ENCODE peak calls at places on chromosome 5, in ten cellular contexts. Z is right atrium auricular region; D is lower lobe of right lung; H is cardiac fibroblast; Y is CD8-positive, alpha-beta T cell; A is stomach; I is Peyer's patch; P is astrocyte; S is mucosa of descending colon; J is psoas muscle. L is an unnamed sample.

GRCh38 chr5:82347213-82347947 is 69.2 kb upstream of the RPS23 start:
- DNase-seq in D (no peak), Z (peak), Y (no peak), P (peak), H (peak), A (no peak), J (peak), S (no peak), I (no peak), L (peak)

GRCh38 chr5:42767491-42768105 is 11.0 kb downstream of the CCDC152 start:
- DNase-seq in D (no peak), P (no peak), J (no peak), H (peak), S (no peak), Y (no peak), I (no peak), Z (no peak), A (no peak), L (peak)

GRCh38 chr5:167233507-167233906 is 1057.9 kb upstream of the WWC1 start:
- DNase-seq in J (no peak), D (no peak), I (no peak), A (no peak), S (no peak), Z (no peak), P (peak), Y (no peak), H (no peak), L (peak)

GRCh38 chr5:132265336-132266030 is 8.0 kb downstream of the PDLIM4 start:
- DNase-seq in Z (peak), A (no peak), Y (no peak), H (peak), I (peak), P (peak), S (peak), D (no peak), J (peak), L (peak)

GRCh38 chr5:59065551-59065950 is 482.7 kb downstream of the RAB3C start:
- DNase-seq in Y (no peak), A (no peak), J (no peak), I (no peak), P (peak), D (no peak), Z (no peak), S (no peak), H (no peak), L (peak)

GRCh38 chr5:125526940-125527339 is 780.5 kb upstream of the ZNF608 start:
- DNase-seq in J (no peak), A (no peak), D (no peak), S (no peak), Z (no peak), I (no peak), H (peak), Y (no peak), P (peak), L (peak)

GRCh38 chr5:81665795-81666194 is 85.1 kb downstream of the SSBP2 start:
- DNase-seq in J (no peak), Z (no peak), P (no peak), A (no peak), I (no peak), S (no peak), H (no peak), D (no peak), Y (no peak), L (no peak)

GRCh38 chr5:83076742-83077661 is at the start of the genes TMEM167A and XRCC4:
- DNase-seq in A (peak), S (peak), P (peak), Z (peak), I (peak), J (peak), D (peak), H (peak), Y (peak), L (peak)

GRCh38 chr5:173802670-173803165 is 85.4 kb upstream of the CPEB4 start:
- DNase-seq in P (no peak), Y (no peak), I (peak), A (peak), S (peak), J (peak), Z (peak), D (peak), H (peak), L (peak)

GRCh38 chr5:175288048-175288621 is 155.8 kb downstream of the DRD1 start:
- DNase-seq in P (peak), D (no peak), J (peak), H (peak), S (no peak), Z (no peak), I (no peak), Y (no peak), A (no peak), L (peak)

GRCh38 chr5:82591021-82591515 is 312.9 kb upstream of the RPS23 start:
- DNase-seq in D (no peak), Y (no peak), A (no peak), H (no peak), S (no peak), Z (no peak), J (no peak), I (no peak), P (peak), L (no peak)

GRCh38 chr5:175814676-175815075 is 56.7 kb upstream of the CPLX2 start:
- DNase-seq in Z (no peak), P (peak), S (no peak), Y (no peak), I (no peak), H (peak), A (no peak), J (peak), D (no peak), L (peak)

GRCh38 chr5:83839788-83840187 is 119.1 kb upstream of the HAPLN1 start:
- DNase-seq in D (no peak), S (no peak), P (no peak), A (no peak), Z (no peak), I (no peak), H (no peak), J (no peak), Y (no peak), L (no peak)

GRCh38 chr5:176716320-176716719 is 69.0 kb downstream of the TSPAN17 start:
- DNase-seq in P (peak), Z (no peak), Y (no peak), D (no peak), I (no peak), H (peak), J (no peak), S (no peak), A (no peak), L (peak)

GRCh38 chr5:91136271-91136670 is 246.8 kb downstream of the ARRDC3 start:
- DNase-seq in I (no peak), Z (no peak), H (no peak), J (no peak), A (no peak), D (no peak), S (no peak), Y (no peak), P (peak), L (no peak)

GRCh38 chr5:176535655-176536131 is 1.5 kb downstream of the RNF44 start:
- DNase-seq in Y (no peak), P (no peak), I (no peak), S (no peak), Z (no peak), A (no peak), J (no peak), H (no peak), D (no peak), L (no peak)

GRCh38 chr5:154370119-154370518 is 75.7 kb upstream of the SAP30L start:
- DNase-seq in D (no peak), Z (no peak), Y (no peak), I (no peak), S (no peak), H (no peak), P (peak), A (no peak), J (no peak), L (no peak)

GRCh38 chr5:83509535-83509934 is 38.0 kb downstream of the VCAN start:
- DNase-seq in A (no peak), I (no peak), H (peak), Z (no peak), J (no peak), D (no peak), S (no peak), P (peak), Y (no peak), L (peak)

GRCh38 chr5:176647870-176648466 is 684 bp downstream of the TSPAN17 start:
- DNase-seq in P (no peak), A (peak), D (peak), Y (no peak), Z (no peak), H (peak), J (peak), I (peak), S (peak), L (peak)

GRCh38 chr5:1180841-1181271 is 20.5 kb upstream of the SLC6A19 start:
- DNase-seq in I (no peak), P (no peak), Y (no peak), D (peak), A (no peak), J (peak), H (no peak), Z (no peak), S (no peak), L (no peak)

GRCh38 chr5:141182248-141182647 is at the start of gene PCDHB16:
- DNase-seq in S (no peak), Z (peak), A (no peak), P (peak), H (peak), D (no peak), Y (no peak), J (peak), I (no peak), L (peak)

GRCh38 chr5:157464518-157465171 is 4.6 kb downstream of the NIPAL4 start:
- DNase-seq in S (no peak), Z (peak), I (peak), Y (no peak), A (peak), D (no peak), P (peak), H (peak), J (peak), L (peak)

GRCh38 chr5:126912607-126913006 is 117.8 kb downstream of the MARCHF3 start:
- DNase-seq in A (no peak), I (no peak), J (no peak), Y (no peak), H (no peak), D (no peak), S (no peak), P (peak), Z (no peak), L (no peak)

GRCh38 chr5:7244208-7244607 is 151.7 kb upstream of the ADCY2 start:
- DNase-seq in D (no peak), S (no peak), Z (no peak), J (no peak), P (no peak), I (peak), A (no peak), H (no peak), Y (no peak), L (no peak)

GRCh38 chr5:44568519-44568918 is 179.3 kb upstream of the FGF10 start:
- DNase-seq in H (no peak), S (no peak), A (no peak), D (no peak), P (no peak), J (no peak), I (no peak), Z (no peak), Y (no peak), L (no peak)

GRCh38 chr5:103424453-103425205 is 138.0 kb downstream of the NUDT12 start:
- DNase-seq in I (no peak), J (no peak), Y (no peak), P (peak), S (no peak), Z (no peak), H (peak), D (no peak), A (no peak), L (peak)

GRCh38 chr5:87268970-87269377 is 1.3 kb downstream of the RASA1 start:
- DNase-seq in A (no peak), Y (no peak), Z (no peak), S (no peak), I (no peak), D (no peak), H (no peak), P (peak), J (no peak), L (peak)

GRCh38 chr5:115838885-115839518 is 2.4 kb downstream of the ATG12 start:
- DNase-seq in A (no peak), S (peak), I (no peak), Z (no peak), D (no peak), P (no peak), J (no peak), Y (no peak), H (peak), L (peak)
- TF ChIP-seq CTCF in A (peak), S (peak), I (peak), Z (peak), D (peak), P (peak), J (peak), Y (peak), H (peak), L (peak)

GRCh38 chr5:151084363-151084762 is 3.5 kb upstream of the TNIP1 start:
- DNase-seq in Z (no peak), P (no peak), H (peak), A (no peak), I (no peak), S (no peak), Y (no peak), D (no peak), J (no peak), L (no peak)
- H3K4me3 ChIP-seq in Z (no peak), P (no peak), H (no peak), A (no peak), I (no peak), S (no peak), Y (no peak), D (no peak), J (no peak), L (no peak)

DNA sequence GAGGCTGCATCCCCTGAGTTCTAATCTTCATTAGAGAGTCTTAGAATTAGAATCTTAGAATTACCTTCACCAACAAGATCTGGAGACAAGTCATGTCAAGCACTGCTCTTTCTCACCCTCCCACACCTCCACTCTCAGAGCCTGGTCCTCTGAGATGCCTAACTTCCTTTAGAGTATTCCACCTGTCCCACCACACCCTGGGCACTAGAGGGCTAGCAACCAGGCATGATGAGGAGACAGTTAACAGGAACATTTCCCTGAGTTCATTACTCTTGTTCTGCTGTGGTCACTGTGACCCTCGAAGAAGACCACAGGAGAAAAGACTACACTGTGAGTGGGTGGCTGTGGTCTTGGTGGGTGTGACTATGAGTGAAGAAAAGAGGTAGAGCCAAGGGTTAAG is 25.2 kb upstream of the MAP1B start:
- DNase-seq in D (no peak), A (no peak), H (no peak), Z (no peak), J (no peak), I (no peak), S (no peak), Y (no peak), P (no peak), L (no peak)
- TF ChIP-seq CTCF in D (no peak), A (no peak), H (no peak), Z (no peak), J (no peak), I (no peak), S (no peak), Y (no peak), P (no peak), L (peak)

GRCh38 chr5:96566775-96567174 is 95.4 kb upstream of the CAST start:
- DNase-seq in H (no peak), Z (no peak), I (no peak), J (no peak), P (no peak), D (no peak), A (no peak), Y (no peak), S (no peak), L (no peak)
- H3K4me3 ChIP-seq in H (no peak), Z (no peak), I (no peak), J (no peak), P (no peak), D (no peak), A (no peak), Y (no peak), S (no peak), L (no peak)

GRCh38 chr5:78367318-78367991 is 7.0 kb downstream of the SCAMP1 start:
- DNase-seq in D (no peak), Z (no peak), S (no peak), H (no peak), A (no peak), P (no peak), I (no peak), J (no peak), Y (no peak), L (no peak)
- TF ChIP-seq CTCF in D (no peak), Z (no peak), S (no peak), H (no peak), A (no peak), P (no peak), I (no peak), J (no peak), Y (no peak), L (no peak)

GRCh38 chr5:55852503-55852902 is 1.3 kb downstream of the IL31RA start:
- DNase-seq in A (no peak), I (no peak), P (no peak), H (no peak), Z (no peak), Y (no peak), D (no peak), S (no peak), J (no peak), L (no peak)

GRCh38 chr5:55848783-55849182 is 2.4 kb upstream of the IL31RA start:
- DNase-seq in J (no peak), S (no peak), D (no peak), A (no peak), P (no peak), Y (no peak), Z (no peak), H (no peak), I (no peak), L (no peak)

GRCh38 chr5:55851675-55851979 is 470 bp downstream of the IL31RA start:
- DNase-seq in S (no peak), P (no peak), D (no peak), I (no peak), Y (no peak), A (no peak), H (no peak), J (no peak), Z (no peak), L (no peak)

GRCh38 chr5:55850839-55851674 is at the start of gene IL31RA:
- DNase-seq in Y (no peak), H (peak), I (no peak), Z (no peak), S (no peak), J (no peak), P (peak), D (no peak), A (no peak), L (peak)

GRCh38 chr5:55847837-55848236 is 3.3 kb upstream of the IL31RA start:
- DNase-seq in H (no peak), J (no peak), S (no peak), I (no peak), D (no peak), Y (no peak), A (no peak), P (peak), Z (no peak), L (no peak)
- H3K4me3 ChIP-seq in H (no peak), J (no peak), S (no peak), I (no peak), D (no peak), Y (no peak), A (no peak), P (no peak), Z (no peak), L (no peak)

DNA sequence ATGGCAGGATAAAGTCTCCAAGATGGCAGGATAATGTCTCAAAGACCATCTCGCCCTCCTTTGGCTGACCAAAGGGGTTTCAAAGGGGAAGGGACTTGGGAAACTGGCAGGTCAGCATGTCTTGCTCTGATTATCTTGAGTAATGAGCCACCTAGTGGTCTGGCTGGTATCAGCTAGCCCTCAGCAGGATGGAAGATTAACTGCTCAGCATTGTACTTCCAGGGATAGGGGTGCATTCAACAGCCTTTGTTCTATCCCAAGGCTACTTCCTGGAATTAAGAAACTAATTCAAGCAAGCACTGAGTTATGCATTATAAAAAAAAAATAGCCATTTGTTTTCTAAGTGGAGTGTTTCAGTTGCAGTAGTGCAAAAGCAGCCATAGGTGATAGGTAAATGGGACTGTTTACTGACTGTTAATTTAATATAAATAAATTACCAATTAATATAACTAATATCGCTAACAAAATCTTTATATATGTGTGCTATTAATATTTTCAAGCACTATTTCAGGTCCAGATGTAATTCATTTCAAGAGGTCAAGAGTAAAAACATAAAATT is 555.5 kb downstream of the CDH9 start:
- DNase-seq in P (no peak), D (no peak), S (no peak), Y (no peak), H (no peak), I (no peak), Z (no peak), J (no peak), A (no peak), L (no peak)
- TF ChIP-seq CTCF in P (peak), D (peak), S (no peak), Y (no peak), H (peak), I (no peak), Z (peak), J (peak), A (no peak), L (no peak)

GRCh38 chr5:180807654-180808414 is 5.2 kb upstream of the MGAT1 start:
- DNase-seq in A (no peak), I (peak), S (no peak), Z (no peak), J (no peak), Y (no peak), H (peak), P (no peak), D (no peak), L (no peak)
- H3K4me3 ChIP-seq in A (peak), I (peak), S (no peak), Z (no peak), J (peak), Y (peak), H (no peak), P (peak), D (peak), L (peak)

GRCh38 chr5:179908528-179908927 is 831 bp upstream of the TBC1D9B start:
- DNase-seq in Z (no peak), P (no peak), J (peak), D (no peak), A (no peak), H (no peak), S (peak), I (no peak), Y (no peak), L (no peak)
- TF ChIP-seq CTCF in Z (no peak), P (no peak), J (no peak), D (no peak), A (no peak), H (no peak), S (no peak), I (no peak), Y (no peak), L (no peak)

L was measured in fibroblast of the aortic adventitia.